ENCODE peak calls at places on chromosomes 5 and 9, in five cellular contexts. H, U, A, T and G are unnamed samples. For H3K9me3, the result is how much of the 10 kb centered on the place peaks cover.

GRCh38 chr5:138653502-138653901 is 78.3 kb upstream of the HSPA9 start:
- DNase-seq in H (no peak), U (peak), A (peak), T (no peak), G (no peak)

GRCh38 chr5:122844136-122844915 is 1.1 kb upstream of the SNX24 start:
- DNase-seq in H (no peak), U (no peak), A (no peak), T (no peak), G (peak)

GRCh38 chr5:132459031-132459982 is 31.3 kb downstream of the IRF1 start:
- DNase-seq in H (peak), U (peak), A (no peak), T (peak), G (no peak)

GRCh38 chr5:15452780-15453179 is 47.2 kb upstream of the FBXL7 start:
- DNase-seq in H (no peak), U (no peak), A (no peak), T (no peak), G (no peak)

GRCh38 chr5:82347213-82347947 is 69.2 kb upstream of the RPS23 start:
- DNase-seq in H (no peak), U (peak), A (no peak), T (no peak), G (no peak)

GRCh38 chr9:4119778-4120554 is 179.9 kb downstream of the GLIS3 start:
- DNase-seq in H (no peak), U (no peak), A (no peak), T (no peak), G (no peak)

GRCh38 chr9:129464972-129465833 is 155.7 kb downstream of the C9orf50 start:
- DNase-seq in H (peak), U (peak), A (no peak), T (no peak), G (no peak)

GRCh38 chr5:141431286-141431685 is 979 bp downstream of the PCDHGA12 start:
- DNase-seq in H (no peak), U (no peak), A (no peak), T (no peak), G (no peak)

GRCh38 chr5:28397502-28397941 is 1359.1 kb upstream of the CDH9 start:
- DNase-seq in H (no peak), U (no peak), A (no peak), T (no peak), G (no peak)

GRCh38 chr5:132394681-132395259 is 25.3 kb downstream of the SLC22A5 start:
- DNase-seq in H (no peak), U (no peak), A (no peak), T (no peak), G (no peak)

GRCh38 chr5:60948738-60949137 is 3.7 kb downstream of the NDUFAF2 start:
- DNase-seq in H (no peak), U (no peak), A (no peak), T (no peak), G (no peak)

GRCh38 chr5:60945760-60946253 is 802 bp downstream of the NDUFAF2 start:
- DNase-seq in H (peak), U (peak), A (peak), T (no peak), G (peak)

GRCh38 chr5:60943624-60944023 is 1.2 kb downstream of the ERCC8 start:
- DNase-seq in H (no peak), U (no peak), A (no peak), T (no peak), G (no peak)

GRCh38 chr5:60944904-60945759 is at the start of the genes ERCC8 and NDUFAF2:
- DNase-seq in H (peak), U (peak), A (peak), T (peak), G (peak)
- TF ChIP-seq POLR2A in H (peak), U (peak), A (peak), T (no peak), G (peak)

DNA sequence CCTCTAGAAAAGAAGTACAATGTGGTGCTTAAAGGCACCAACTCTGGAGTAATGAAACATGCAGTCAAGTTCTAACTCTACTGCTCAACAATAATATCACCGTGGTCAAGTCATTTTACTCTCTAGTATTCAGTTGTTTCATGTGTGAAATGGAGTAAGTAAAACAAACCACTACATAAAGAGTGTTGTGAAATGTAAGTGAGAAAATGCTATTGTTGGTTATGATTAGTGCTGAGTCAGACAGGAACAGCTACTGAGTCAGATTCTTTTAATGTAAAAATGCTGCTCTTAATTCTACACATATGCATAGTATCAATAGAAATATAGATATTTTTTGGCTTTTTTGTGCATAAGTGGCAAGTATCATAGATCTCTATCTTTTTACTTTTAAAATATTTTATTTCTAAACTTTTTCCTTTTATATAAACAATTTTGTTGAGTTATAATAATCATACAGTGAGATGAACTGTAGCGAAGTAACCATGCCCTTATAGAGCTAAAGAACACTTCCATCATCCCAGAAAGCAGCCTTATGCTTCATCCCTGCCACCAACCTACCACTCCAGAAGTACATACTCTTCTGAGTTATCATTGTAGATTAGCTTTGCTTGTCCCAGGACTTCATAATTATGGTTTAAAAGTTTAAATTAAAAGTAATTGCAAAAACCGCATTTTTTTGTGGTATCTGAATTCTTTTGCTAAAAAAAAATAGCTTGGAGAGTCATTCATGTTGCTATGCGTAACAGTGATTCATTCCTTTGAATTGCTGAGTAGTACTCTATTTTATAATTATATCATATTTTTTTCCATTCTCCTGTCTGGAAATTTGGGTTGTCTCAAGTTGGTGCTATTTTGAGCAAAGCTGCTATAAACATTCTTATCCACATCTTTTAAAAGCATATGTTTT is 548.2 kb upstream of the CLINT1 start:
- DNase-seq in H (no peak), U (peak), A (no peak), T (no peak), G (no peak)
- H3K9me3 ChIP-seq in H (under half), U (under half), A (under half), T (under half), G (under half)

GRCh38 chr9:137878146-137878941 is 762 bp downstream of the CACNA1B start:
- DNase-seq in H (no peak), U (no peak), A (no peak), T (no peak), G (no peak)
- H3K4me3 ChIP-seq in H (peak), U (no peak), A (no peak), T (peak), G (no peak)

GRCh38 chr5:1277331-1277730 is 17.5 kb downstream of the TERT start:
- DNase-seq in H (no peak), U (no peak), A (no peak), T (no peak), G (no peak)
- TF ChIP-seq POLR2A in H (no peak), U (no peak), A (no peak), T (no peak), G (no peak)

GRCh38 chr5:3375586-3376311 is 219.9 kb upstream of the IRX1 start:
- DNase-seq in H (no peak), U (no peak), A (no peak), T (no peak), G (peak)

GRCh38 chr5:3377176-3377575 is 218.5 kb upstream of the IRX1 start:
- DNase-seq in H (peak), U (no peak), A (no peak), T (no peak), G (no peak)

GRCh38 chr5:3376611-3377010 is 219.0 kb upstream of the IRX1 start:
- DNase-seq in H (no peak), U (no peak), A (no peak), T (no peak), G (no peak)

GRCh38 chr5:3380689-3381088 is 214.9 kb upstream of the IRX1 start:
- DNase-seq in H (no peak), U (no peak), A (no peak), T (no peak), G (no peak)

GRCh38 chr5:3377831-3378230 is 217.8 kb upstream of the IRX1 start:
- DNase-seq in H (peak), U (no peak), A (no peak), T (no peak), G (no peak)
- H3K9me3 ChIP-seq in H (under half), U (under half), A (under half), T (under half), G (under half)

DNA sequence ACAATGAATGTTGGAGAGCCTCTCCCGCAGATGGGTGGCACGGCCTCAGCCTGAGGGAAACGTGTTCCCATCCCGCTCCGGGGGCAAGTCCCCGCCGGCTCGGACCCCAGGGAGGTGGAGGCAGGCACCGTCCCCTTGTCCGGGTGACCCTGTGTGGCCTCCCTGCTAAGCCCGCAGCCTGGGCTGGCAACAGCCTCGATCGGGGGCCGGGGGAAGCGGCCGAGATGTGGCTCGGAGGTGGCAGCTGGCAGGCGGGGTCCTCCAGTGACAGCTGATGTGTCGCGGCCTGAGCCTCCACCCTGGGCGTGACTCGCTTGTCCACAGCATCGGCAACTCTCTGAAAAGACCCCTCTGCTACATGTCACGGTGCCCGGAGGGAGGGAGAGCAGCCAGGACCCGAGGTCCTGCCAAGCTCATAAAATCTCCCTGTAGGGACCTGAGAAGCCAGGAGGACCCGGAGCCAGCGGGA is 124.7 kb upstream of the IRX4 start:
- DNase-seq in H (no peak), U (no peak), A (no peak), T (no peak), G (no peak)
- H3K4me3 ChIP-seq in H (no peak), U (no peak), A (no peak), T (no peak), G (no peak)

DNA sequence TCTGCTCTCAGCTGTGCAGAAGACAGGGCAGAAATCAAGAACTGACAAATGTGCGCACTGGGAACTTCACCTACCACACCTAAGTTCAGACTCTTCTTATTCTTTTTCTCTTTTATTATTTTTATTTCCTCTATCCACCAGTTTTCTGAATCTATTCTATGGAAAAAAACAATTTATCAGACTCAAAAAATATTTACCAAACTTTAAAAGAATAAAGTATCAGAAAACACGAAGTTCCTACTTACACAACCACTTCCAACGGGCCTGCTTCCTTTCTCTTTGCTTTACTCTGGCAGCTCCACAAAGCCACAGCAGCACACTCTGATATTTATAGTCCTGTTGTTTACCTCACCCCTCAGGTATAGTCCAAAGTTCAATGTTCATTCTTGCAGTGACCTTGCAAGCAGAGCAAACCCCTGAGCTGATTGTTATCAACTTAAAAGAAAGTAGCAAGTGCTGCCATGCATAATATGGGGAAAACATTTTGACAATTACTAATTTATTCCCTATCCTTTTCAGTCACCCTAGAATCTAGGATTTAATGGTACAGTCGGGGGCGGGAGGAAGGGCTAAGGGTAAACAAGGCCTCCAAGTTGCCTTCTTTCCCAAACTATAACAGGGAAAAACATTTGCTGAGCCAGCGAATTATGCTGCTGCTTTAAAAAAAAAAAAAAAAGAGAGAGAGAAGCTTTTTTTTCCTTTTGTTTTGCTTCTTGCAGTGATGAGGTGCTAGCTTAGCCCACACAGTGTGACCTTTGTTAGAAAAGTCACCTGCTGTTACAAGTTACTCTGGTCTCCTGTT is at the start of gene SELENOP:
- DNase-seq in H (peak), U (no peak), A (peak), T (no peak), G (peak)
- TF ChIP-seq POLR2A in H (peak), U (no peak), A (no peak), T (no peak), G (peak)

GRCh38 chr9:71879644-71880174 is 31.3 kb downstream of the ABHD17B start:
- DNase-seq in H (no peak), U (no peak), A (no peak), T (no peak), G (no peak)
- H3K9me3 ChIP-seq in H (under half), U (under half), A (half or more), T (under half), G (under half)

GRCh38 chr5:172873513-172873912 is 39.5 kb downstream of the ERGIC1 start:
- DNase-seq in H (no peak), U (no peak), A (no peak), T (no peak), G (no peak)
- H3K4me3 ChIP-seq in H (no peak), U (no peak), A (no peak), T (no peak), G (no peak)

GRCh38 chr9:136244116-136244775 is 1.4 kb downstream of the QSOX2 start:
- DNase-seq in H (no peak), U (no peak), A (no peak), T (no peak), G (no peak)
- TF ChIP-seq POLR2A in H (no peak), U (no peak), A (no peak), T (no peak), G (no peak)